ENCODE peak calls at places on chromosomes 5 and 9, in four cellular contexts. H, J, C and M are unnamed samples.

GRCh38 chr5:56480305-56481146 is 247.4 kb upstream of the ANKRD55 start:
- DNase-seq in H (no peak), J (no peak), C (peak; percentile 81), M (peak; percentile 34)

GRCh38 chr9:133514475-133515239 is 10.1 kb downstream of the MYMK start:
- DNase-seq in H (peak; percentile 38), J (no peak), C (no peak), M (no peak)

GRCh38 chr9:109335929-109336328 is 15.1 kb upstream of the EPB41L4B start:
- DNase-seq in H (no peak), J (peak; percentile 75), C (no peak), M (no peak)

GRCh38 chr5:143165049-143165448 is 238.4 kb downstream of the NR3C1 start:
- DNase-seq in H (no peak), J (no peak), C (no peak), M (no peak)

GRCh38 chr9:91085499-91086291 is 276.0 kb downstream of the AUH start:
- DNase-seq in H (no peak), J (peak; percentile 98), C (no peak), M (no peak)

GRCh38 chr9:132160802-132161742 is 786 bp upstream of the NTNG2 start:
- DNase-seq in H (no peak), J (peak; percentile 80), C (no peak), M (no peak)

GRCh38 chr5:7781899-7782298 is 69.0 kb downstream of the CFAP90 start:
- DNase-seq in H (no peak), J (no peak), C (no peak), M (no peak)

GRCh38 chr5:38323645-38324295 is 65.4 kb downstream of the EGFLAM start:
- DNase-seq in H (no peak), J (no peak), C (no peak), M (no peak)

GRCh38 chr5:112316731-112317130 is 102.3 kb downstream of the EPB41L4A start:
- DNase-seq in H (no peak), J (no peak), C (no peak), M (no peak)

GRCh38 chr5:72066658-72067057 is 40.6 kb upstream of the MAP1B start:
- DNase-seq in H (no peak), J (no peak), C (no peak), M (no peak)

GRCh38 chr5:79107020-79107796 is 4.4 kb upstream of the BHMT start:
- DNase-seq in H (no peak), J (peak; percentile 85), C (no peak), M (no peak)